ENCODE peak calls at places on chromosome 14, in ten cellular contexts. P, C, H, X, M, T, Y, O, N and V are unnamed samples.

GRCh38 chr14:94751321-94751720 is 18.6 kb downstream of the GSC start:
- DNase-seq in T (no peak), M (no peak), Y (peak; percentile 42), C (no peak), H (no peak), P (no peak), X (no peak), O (no peak), N (no peak), V (no peak)

GRCh38 chr14:74245292-74245691 is 6.0 kb downstream of the VSX2 start:
- DNase-seq in M (no peak), Y (no peak), H (no peak), X (no peak), P (no peak), N (no peak), C (no peak), T (no peak), O (no peak), V (no peak)

GRCh38 chr14:59159169-59159568 is 29.3 kb upstream of the DAAM1 start:
- DNase-seq in T (no peak), C (no peak), M (no peak), N (peak; percentile 45), X (no peak), Y (no peak), O (no peak), H (no peak), P (no peak), V (peak; percentile 26)

GRCh38 chr14:81436296-81437138 is 36.4 kb upstream of the STON2 start:
- DNase-seq in X (peak; percentile 63), M (peak; percentile 90), H (peak; percentile 80), Y (peak; percentile 83), O (no peak), T (peak; percentile 92), N (peak; percentile 82), C (peak; percentile 84), P (peak; percentile 9), V (peak; percentile 50)

GRCh38 chr14:29584992-29585391 is 342.7 kb downstream of the PRKD1 start:
- DNase-seq in M (peak; percentile 66), O (no peak), C (no peak), P (peak; percentile 67), X (peak; percentile 7), H (no peak), Y (peak; percentile 70), N (peak; percentile 94), T (peak; percentile 58), V (peak; percentile 61)

GRCh38 chr14:65255583-65256443 is 153.5 kb upstream of the MAX start:
- DNase-seq in T (peak; percentile 52), P (no peak), C (peak; percentile 88), H (no peak), M (peak; percentile 72), N (no peak), X (no peak), Y (no peak), O (no peak), V (peak; percentile 47)

GRCh38 chr14:77303417-77304156 is 17.1 kb downstream of the POMT2 start:
- DNase-seq in P (peak; percentile 64), H (no peak), X (no peak), O (no peak), Y (no peak), T (peak; percentile 96), M (no peak), C (no peak), N (peak; percentile 97), V (peak; percentile 97)

GRCh38 chr14:69683971-69684370 is 72.6 kb downstream of the SUSD6 start:
- DNase-seq in Y (no peak), N (no peak), P (no peak), H (no peak), T (no peak), O (no peak), C (no peak), X (no peak), M (no peak), V (no peak)

GRCh38 chr14:32933623-32933942 is 5.1 kb upstream of the NPAS3 start:
- DNase-seq in Y (no peak), P (no peak), C (peak; percentile 43), H (no peak), M (no peak), N (peak; percentile 61), T (peak; percentile 40), X (no peak), O (no peak), V (peak; percentile 64)

GRCh38 chr14:54366726-54367707 is 29.8 kb upstream of the CDKN3 start:
- DNase-seq in Y (no peak), O (no peak), M (no peak), T (peak; percentile 70), N (peak; percentile 74), P (peak; percentile 63), H (peak; percentile 40), X (peak; percentile 23), C (peak; percentile 88), V (peak; percentile 81)

GRCh38 chr14:101823511-101824120 is 62.1 kb downstream of the PPP2R5C start:
- DNase-seq in C (no peak), O (peak; percentile 55), H (no peak), X (no peak), N (no peak), M (no peak), Y (no peak), T (no peak), P (no peak), V (no peak)

GRCh38 chr14:96268426-96269358 is 12.7 kb downstream of the BDKRB1 start:
- DNase-seq in X (no peak), N (peak; percentile 97), O (no peak), H (no peak), T (peak; percentile 97), Y (peak; percentile 67), C (peak; percentile 62), M (no peak), P (peak; percentile 88), V (peak; percentile 88)

GRCh38 chr14:25108959-25109358 is 59.0 kb upstream of the STXBP6 start:
- DNase-seq in M (no peak), N (peak; percentile 28), C (no peak), T (peak; percentile 15), O (no peak), P (no peak), Y (no peak), H (no peak), X (no peak), V (no peak)

GRCh38 chr14:67240168-67240932 is 885 bp upstream of the PALS1 start:
- DNase-seq in C (peak; percentile 65), N (peak; percentile 70), M (peak; percentile 59), H (no peak), X (peak; percentile 33), Y (peak; percentile 73), P (no peak), O (no peak), T (peak; percentile 72), V (peak; percentile 74)

GRCh38 chr14:23365353-23366162 is 586 bp upstream of the EFS start:
- DNase-seq in Y (peak; percentile 63), X (peak; percentile 56), H (no peak), M (peak; percentile 70), N (peak; percentile 62), C (peak; percentile 80), O (no peak), T (peak; percentile 20), P (no peak), V (no peak)

GRCh38 chr14:98269533-98269932 is 1002.5 kb downstream of the BCL11B start:
- DNase-seq in C (no peak), M (no peak), X (no peak), P (no peak), Y (no peak), T (no peak), O (no peak), N (no peak), H (no peak), V (no peak)

GRCh38 chr14:27739657-27740156 is 1026.9 kb upstream of the FOXG1 start:
- DNase-seq in M (no peak), H (no peak), P (no peak), Y (no peak), T (no peak), X (no peak), C (no peak), N (no peak), O (no peak), V (no peak)

GRCh38 chr14:76516884-76517283 is 140.9 kb downstream of the ESRRB start:
- DNase-seq in P (no peak), M (no peak), H (no peak), O (no peak), X (no peak), C (no peak), Y (no peak), N (no peak), T (no peak), V (no peak)

GRCh38 chr14:25237845-25238244 is 187.9 kb upstream of the STXBP6 start:
- DNase-seq in N (peak; percentile 67), H (no peak), X (no peak), P (no peak), M (peak; percentile 63), C (peak; percentile 51), T (peak; percentile 11), O (no peak), Y (no peak), V (no peak)

GRCh38 chr14:32330356-32331226 is 1.5 kb downstream of the AKAP6 start:
- DNase-seq in N (no peak), X (no peak), P (no peak), O (no peak), T (no peak), M (no peak), C (peak; percentile 10), H (no peak), Y (no peak), V (no peak)

GRCh38 chr14:100915582-100915981 is 12.1 kb upstream of the RTL1 start:
- DNase-seq in P (no peak), C (no peak), N (no peak), O (no peak), T (no peak), Y (no peak), H (no peak), X (no peak), M (no peak), V (no peak)

GRCh38 chr14:87896393-87897380 is 96.3 kb downstream of the GALC start:
- DNase-seq in T (peak; percentile 41), C (no peak), N (peak; percentile 81), H (no peak), M (no peak), Y (no peak), X (no peak), P (peak; percentile 30), O (no peak), V (peak; percentile 32)

GRCh38 chr14:62001988-62002387 is 239.8 kb downstream of the SNAPC1 start:
- DNase-seq in X (no peak), H (no peak), M (no peak), T (no peak), N (no peak), C (no peak), Y (no peak), O (no peak), P (no peak), V (no peak)

GRCh38 chr14:104830781-104831180 is 29.9 kb downstream of the ZBTB42 start:
- DNase-seq in C (no peak), H (no peak), P (no peak), Y (no peak), M (no peak), X (no peak), N (no peak), T (no peak), O (no peak), V (no peak)